ENCODE peak calls at places on chromosomes 6 and 20, in nine cellular contexts. K is activated T-cell treated with anti-CD3 and anti-CD28 coated beads for 1 hour; L is GM03348; V is T-helper 2 cell; E is caudate nucleus; R is stimulated activated CD8-positive, alpha-beta memory T cell treated with anti-CD3 and anti-CD28 coated beads, Interleukin-15, amount 100 ng/mL, for 24 hours; S is left ventricle myocardium inferior; N is epithelial cell of esophagus; A is GM04504. U is an unnamed sample.
A peak's percentile ranks its signal among the peaks of the same experiment; 100 is the strongest.

GRCh38 chr6:88532241-88532860 is 366.2 kb upstream of the CNR1 start:
- DNase-seq in K (no peak), L (no peak), V (no peak), E (no peak), R (no peak), S (no peak), N (no peak), A (no peak), U (no peak)

GRCh38 chr20:53334861-53335260 is 258.8 kb downstream of the ZNF217 start:
- DNase-seq in K (no peak), L (no peak), V (no peak), E (no peak), R (no peak), S (no peak), N (no peak), A (no peak), U (no peak)

GRCh38 chr6:166005846-166006592 is 161.6 kb downstream of the TBXT start:
- DNase-seq in K (no peak), L (peak; percentile 49), V (peak; percentile 34), E (peak; percentile 35), R (no peak), S (peak; percentile 66), N (no peak), A (no peak), U (no peak)

GRCh38 chr20:4726710-4727391 is 5.1 kb downstream of the PRND start:
- DNase-seq in K (no peak), L (peak; percentile 49), V (peak; percentile 72), E (no peak), R (no peak), S (no peak), N (peak; percentile 61), A (peak; percentile 66), U (peak; percentile 60)

GRCh38 chr6:91088976-91089375 is 502.1 kb upstream of the MAP3K7 start:
- DNase-seq in K (no peak), L (no peak), V (no peak), E (no peak), R (no peak), S (no peak), N (no peak), A (no peak), U (no peak)

GRCh38 chr6:48426636-48427035 is 315.6 kb upstream of the PTCHD4 start:
- DNase-seq in K (no peak), L (no peak), V (no peak), E (no peak), R (no peak), S (no peak), N (peak; percentile 63), A (peak; percentile 37), U (peak; percentile 46)

GRCh38 chr6:104326173-104327001 is 533.3 kb downstream of the HACE1 start:
- DNase-seq in K (no peak), L (peak; percentile 59), V (peak; percentile 1), E (no peak), R (no peak), S (no peak), N (no peak), A (no peak), U (no peak)

GRCh38 chr6:157632821-157633220 is 190.2 kb upstream of the SNX9 start:
- DNase-seq in K (no peak), L (peak; percentile 89), V (no peak), E (no peak), R (no peak), S (no peak), N (peak; percentile 36), A (no peak), U (no peak)

GRCh38 chr6:110703906-110704594 is 111.2 kb downstream of the CDK19 start:
- DNase-seq in K (no peak), L (peak; percentile 15), V (no peak), E (no peak), R (no peak), S (no peak), N (peak; percentile 63), A (no peak), U (no peak)

GRCh38 chr20:44614525-44614924 is 32.1 kb downstream of the PKIG start:
- DNase-seq in K (no peak), L (no peak), V (no peak), E (peak; percentile 35), R (no peak), S (peak; percentile 69), N (no peak), A (no peak), U (no peak)

GRCh38 chr6:165819394-165819793 is 156.4 kb upstream of the PDE10A start:
- DNase-seq in K (no peak), L (no peak), V (no peak), E (no peak), R (no peak), S (no peak), N (no peak), A (no peak), U (no peak)

GRCh38 chr20:45892049-45892816 is 1.1 kb downstream of the CTSA start:
- DNase-seq in K (no peak), L (peak; percentile 73), V (no peak), E (no peak), R (no peak), S (no peak), N (peak; percentile 48), A (no peak), U (no peak)

U was measured in HFF-Myc.